ENCODE peak calls at places on chromosomes 7 and 10, in nine cellular contexts. Q, X, P, W, U, Y, T, N and I are unnamed samples.

GRCh38 chr10:114678301-114678700 is 20.2 kb upstream of the ABLIM1 start:
- DNase-seq in Y (no peak), X (no peak), Q (no peak), P (no peak), N (no peak), W (no peak), T (no peak), U (no peak), I (no peak)

GRCh38 chr7:155195939-155196523 is 101.6 kb upstream of the INSIG1 start:
- DNase-seq in T (no peak), Q (no peak), P (no peak), Y (no peak), U (no peak), W (no peak), N (no peak), X (no peak), I (no peak)

GRCh38 chr7:142438235-142438922 is 180.5 kb upstream of the PRSS58 start:
- DNase-seq in Q (no peak), Y (peak), T (peak), P (no peak), U (no peak), N (no peak), W (peak), X (no peak), I (peak)

GRCh38 chr7:92973964-92974363 is 137.6 kb upstream of the CDK6 start:
- DNase-seq in Q (no peak), P (no peak), Y (no peak), N (no peak), X (no peak), W (no peak), U (no peak), T (no peak), I (no peak)

GRCh38 chr7:114418117-114418516 is 3.5 kb downstream of the FOXP2 start:
- DNase-seq in Y (peak), U (no peak), T (no peak), N (no peak), W (no peak), X (peak), Q (no peak), P (no peak), I (peak)

GRCh38 chr10:21990449-21990848 is 13.1 kb downstream of the DNAJC1 start:
- DNase-seq in W (no peak), T (no peak), N (no peak), X (no peak), Q (no peak), P (no peak), U (no peak), Y (no peak), I (peak)

GRCh38 chr7:155466814-155467675 is 9.1 kb downstream of the EN2 start:
- DNase-seq in U (peak), Y (no peak), Q (no peak), P (peak), N (no peak), W (peak), X (peak), T (no peak), I (peak)

GRCh38 chr10:11823122-11823988 is at the start of gene PROSER2:
- DNase-seq in X (peak), Q (peak), W (peak), U (peak), T (no peak), N (no peak), Y (no peak), P (no peak), I (no peak)

GRCh38 chr10:186911-187310 is 51.7 kb downstream of the ZMYND11 start:
- DNase-seq in W (no peak), Q (no peak), T (no peak), P (no peak), U (no peak), N (no peak), Y (no peak), X (no peak), I (no peak)

GRCh38 chr10:16950686-16951681 is 133.8 kb upstream of the RSU1 start:
- DNase-seq in Q (no peak), U (no peak), N (no peak), X (peak), W (no peak), Y (no peak), T (no peak), P (no peak), I (peak)

GRCh38 chr7:128405345-128406146 is 4.2 kb downstream of the IMPDH1 start:
- DNase-seq in W (peak), P (no peak), T (no peak), U (peak), Q (peak), Y (peak), N (peak), X (peak), I (peak)

GRCh38 chr10:101588879-101589278 is 758 bp downstream of the DPCD start:
- DNase-seq in P (no peak), Q (no peak), X (no peak), N (no peak), Y (no peak), U (peak), W (no peak), T (no peak), I (no peak)

GRCh38 chr10:74683621-74684114 is 142.7 kb upstream of the KAT6B start:
- DNase-seq in Q (no peak), X (no peak), N (no peak), Y (no peak), W (no peak), U (no peak), T (no peak), P (no peak), I (peak)

GRCh38 chr10:79266092-79266491 is 81.2 kb upstream of the PPIF start:
- DNase-seq in T (no peak), Q (no peak), U (no peak), N (no peak), P (no peak), X (no peak), Y (no peak), W (no peak), I (no peak)

GRCh38 chr10:91779011-91779605 is 19.1 kb upstream of the TNKS2 start:
- DNase-seq in X (no peak), Y (no peak), T (peak), N (no peak), Q (no peak), W (no peak), U (no peak), P (no peak), I (no peak)

GRCh38 chr7:20601121-20601520 is 14.3 kb upstream of the ABCB5 start:
- DNase-seq in T (no peak), U (no peak), Q (no peak), Y (no peak), X (no peak), N (no peak), W (no peak), P (no peak), I (no peak)

GRCh38 chr7:141097430-141097829 is 23.6 kb downstream of the TMEM178B start:
- DNase-seq in U (no peak), N (no peak), T (no peak), P (no peak), Y (no peak), Q (no peak), X (no peak), W (no peak), I (no peak)

GRCh38 chr7:111708072-111708471 is 145.8 kb upstream of the IMMP2L start:
- DNase-seq in X (no peak), N (no peak), W (no peak), P (no peak), Y (no peak), Q (no peak), T (no peak), U (no peak), I (no peak)

GRCh38 chr10:121605708-121606107 is 7.5 kb upstream of the FGFR2 start:
- DNase-seq in X (no peak), Q (no peak), Y (no peak), U (no peak), T (no peak), W (no peak), N (no peak), P (no peak), I (no peak)

GRCh38 chr10:74598891-74599566 is 227.4 kb upstream of the KAT6B start:
- DNase-seq in P (no peak), T (no peak), Q (no peak), U (no peak), W (no peak), Y (no peak), N (no peak), X (no peak), I (no peak)

GRCh38 chr7:28466885-28467284 is 54.6 kb downstream of the CREB5 start:
- DNase-seq in T (no peak), U (no peak), Q (no peak), X (peak), Y (no peak), N (no peak), W (no peak), P (no peak), I (no peak)

GRCh38 chr10:76168437-76168836 is 737.0 kb downstream of the LRMDA start:
- DNase-seq in W (no peak), U (no peak), P (no peak), Y (no peak), Q (no peak), X (no peak), T (no peak), N (no peak), I (no peak)

GRCh38 chr10:119131512-119132240 is 27.8 kb downstream of the DENND10 start:
- DNase-seq in Y (no peak), W (no peak), P (peak), Q (no peak), U (no peak), N (no peak), X (no peak), T (peak), I (peak)

GRCh38 chr10:2928219-2928840 is 139.0 kb upstream of the PFKP start:
- DNase-seq in Y (peak), Q (peak), T (peak), P (peak), U (no peak), W (peak), X (peak), N (no peak), I (peak)